ENCODE peak calls at places on chromosomes 1 and 21, in six cellular contexts. W is right lobe of liver, Y is ovary, U is foreskin keratinocyte, H is breast epithelium, S is uterus. C is an unnamed sample.

GRCh38 chr1:9858293-9859035 is 34.7 kb upstream of the CLSTN1 start:
- DNase-seq in W (no peak), S (no peak), U (no peak), Y (no peak), H (no peak), C (no peak)

GRCh38 chr1:25074326-25074725 is 144.2 kb upstream of the RUNX3 start:
- DNase-seq in W (peak; percentile 31), U (no peak), S (no peak), Y (no peak), H (no peak), C (peak; percentile 25)

GRCh38 chr21:45906196-45906805 is 75.3 kb upstream of the COL6A1 start:
- DNase-seq in U (no peak), H (no peak), W (peak; percentile 25), S (no peak), Y (no peak), C (peak; percentile 41)

GRCh38 chr1:30680429-30680828 is 43.0 kb downstream of the MATN1 start:
- DNase-seq in S (peak; percentile 9), U (no peak), Y (no peak), H (no peak), W (peak; percentile 29), C (peak; percentile 47)

GRCh38 chr1:206970406-206970805 is at the start of gene FCAMR:
- DNase-seq in W (peak; percentile 80), S (no peak), Y (no peak), U (no peak), H (no peak), C (no peak)

GRCh38 chr1:192936313-192937018 is 122.7 kb downstream of the UCHL5 start:
- DNase-seq in Y (no peak), H (no peak), W (no peak), U (no peak), S (no peak), C (no peak)

GRCh38 chr1:165144757-165145397 is 211.6 kb downstream of the LMX1A start:
- DNase-seq in W (no peak), Y (no peak), H (peak; percentile 37), S (peak; percentile 28), U (peak; percentile 46), C (no peak)

GRCh38 chr1:91884459-91885290 is 1.3 kb downstream of the TGFBR3 start:
- DNase-seq in Y (no peak), S (no peak), W (peak; percentile 67), H (no peak), U (peak; percentile 37), C (no peak)

GRCh38 chr21:26965567-26966359 is 1.1 kb downstream of the ADAMTS5 start:
- DNase-seq in W (peak; percentile 56), U (no peak), H (peak; percentile 20), S (peak; percentile 80), Y (peak; percentile 80), C (peak; percentile 87)

GRCh38 chr1:55070291-55070690 is 30.9 kb downstream of the PCSK9 start:
- DNase-seq in S (no peak), H (no peak), Y (no peak), U (no peak), W (no peak), C (no peak)

GRCh38 chr1:221741364-221741970 is 422 bp downstream of the DUSP10 start:
- DNase-seq in S (peak; percentile 39), Y (peak; percentile 48), U (no peak), H (peak; percentile 39), W (no peak), C (peak; percentile 72)

GRCh38 chr1:221742555-221743415 is 896 bp upstream of the DUSP10 start:
- DNase-seq in Y (peak; percentile 77), W (peak; percentile 98), S (peak; percentile 73), U (peak; percentile 71), H (peak; percentile 84), C (peak; percentile 96)

GRCh38 chr1:221740941-221741363 is 937 bp downstream of the DUSP10 start:
- DNase-seq in U (no peak), S (no peak), Y (peak; percentile 39), H (peak; percentile 23), W (no peak), C (no peak)

GRCh38 chr1:221743416-221744208 is 1.7 kb upstream of the DUSP10 start:
- DNase-seq in Y (no peak), S (no peak), W (no peak), U (no peak), H (peak; percentile 68), C (no peak)

DNA sequence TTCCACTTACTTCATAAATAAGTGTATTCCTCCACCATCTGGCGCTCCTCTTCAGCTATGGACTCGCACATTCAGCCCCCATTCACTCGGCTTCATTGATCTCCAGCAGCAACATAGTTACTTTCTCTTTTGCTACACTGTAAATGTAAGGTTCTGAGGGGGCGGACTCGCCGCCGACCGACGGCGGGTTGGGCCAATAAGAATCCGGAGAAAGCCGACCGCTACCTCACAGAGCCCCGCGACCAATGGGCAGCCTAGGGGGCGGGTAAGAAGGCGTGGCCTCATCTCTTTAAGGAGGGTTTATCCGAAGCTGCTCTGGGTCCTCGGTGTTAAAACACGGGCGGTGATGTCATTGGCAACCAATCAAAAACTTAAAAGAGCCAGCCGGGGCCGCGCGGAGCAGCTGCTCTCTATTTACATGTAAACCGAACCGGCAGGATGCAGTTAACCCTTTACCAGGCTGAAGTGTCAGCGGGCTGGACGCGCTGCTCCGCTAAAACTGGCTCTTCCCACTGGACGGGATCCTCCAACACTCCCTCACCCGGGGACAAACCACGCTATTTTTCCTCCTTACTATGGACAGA is at the start of gene DUSP10:
- DNase-seq in W (peak; percentile 99), H (peak; percentile 100), U (peak; percentile 99), S (peak; percentile 99), Y (peak; percentile 98), C (peak; percentile 99)
- H3K27ac ChIP-seq in W (peak within 1 kb of the TSS; percentile 99), H (peak within 1 kb of the TSS; percentile 100), U (peak within 1 kb of the TSS; percentile 96), S (peak within 1 kb of the TSS; percentile 99), Y (peak within 1 kb of the TSS; percentile 99), C (peak within 1 kb of the TSS; percentile 99)

DNA sequence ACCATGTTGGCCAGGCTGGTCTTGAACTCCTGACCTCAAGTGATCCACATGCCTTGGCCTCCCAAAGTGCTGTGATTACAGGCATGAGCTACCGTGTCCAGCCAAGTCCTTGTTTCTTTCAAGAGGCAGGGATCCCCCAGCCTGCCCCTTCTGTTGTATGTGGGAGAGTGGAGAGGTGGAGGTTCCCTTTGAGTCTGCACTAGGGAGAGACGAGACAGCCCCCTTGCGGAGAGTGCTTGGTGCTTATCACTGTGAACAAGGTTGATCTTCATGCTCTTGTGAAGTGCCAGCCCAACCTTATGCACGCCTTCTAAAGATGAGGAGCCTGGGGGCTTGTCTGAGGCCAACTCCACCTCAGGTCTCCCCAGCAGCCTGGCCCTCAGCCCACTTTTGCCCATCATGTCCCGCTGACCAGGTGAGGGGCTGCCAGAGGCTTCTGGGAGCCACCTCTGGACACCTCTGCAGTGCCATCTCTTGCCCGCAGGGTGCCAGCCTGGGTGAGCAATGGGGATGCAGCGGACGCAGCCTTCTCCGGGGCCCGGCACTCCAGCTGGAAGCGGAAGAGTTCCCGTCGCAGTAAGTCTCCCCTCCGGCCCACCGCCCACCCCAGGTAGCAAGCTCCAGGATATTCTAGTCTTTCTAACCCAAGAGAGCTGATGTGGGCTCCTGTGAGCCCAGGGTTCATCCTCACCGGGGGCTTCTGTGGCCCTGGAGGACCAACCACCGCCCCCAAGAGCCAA is 62.3 kb downstream of the ARHGEF10L start:
- DNase-seq in H (no peak), W (no peak), S (no peak), Y (no peak), U (no peak), C (no peak)
- H3K4me1 ChIP-seq in H (no peaks in the 10 kb centered on the region), W (peaks cover 10% of the 10 kb centered on the region), S (no peaks in the 10 kb centered on the region), Y (peaks cover 2% of the 10 kb centered on the region), U (no peaks in the 10 kb centered on the region), C (peaks cover 29% of the 10 kb centered on the region)

DNA sequence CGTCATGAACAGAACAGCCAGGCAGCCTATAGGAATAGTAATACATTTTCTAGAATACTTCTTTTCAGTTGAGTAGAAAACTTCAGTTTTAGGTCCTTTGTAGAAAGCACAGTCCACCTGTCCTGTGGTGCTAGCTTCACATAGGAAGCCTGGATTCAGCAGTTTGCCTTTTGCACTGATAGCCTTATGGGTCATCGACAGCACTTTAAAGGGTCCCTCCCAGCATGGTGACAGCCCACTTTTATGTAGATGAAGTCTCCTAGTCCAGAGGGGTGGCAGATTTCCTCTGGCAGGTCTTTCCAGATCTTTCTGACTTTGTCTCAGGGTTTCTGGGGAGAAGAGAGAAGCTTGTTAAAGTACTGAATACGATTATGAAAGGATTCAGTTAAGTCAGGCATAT is 161.4 kb upstream of the TNR start:
- DNase-seq in W (no peak), H (no peak), U (no peak), Y (no peak), S (no peak), C (no peak)
- H3K27ac ChIP-seq in W (no peak overlapping the region), H (no peak overlapping the region), U (no peak overlapping the region), Y (no peak overlapping the region), S (no peak overlapping the region), C (no peak overlapping the region)

GRCh38 chr1:227945891-227946623 is 1.7 kb downstream of the WNT9A start:
- DNase-seq in Y (peak; percentile 72), U (peak; percentile 78), W (peak; percentile 59), H (peak; percentile 55), S (peak; percentile 74), C (peak; percentile 94)

GRCh38 chr1:227944931-227945890 is 2.5 kb downstream of the WNT9A start:
- DNase-seq in S (no peak), U (no peak), Y (peak; percentile 25), H (no peak), W (peak; percentile 44), C (peak; percentile 64)

GRCh38 chr1:227947678-227948492 is at the start of gene WNT9A:
- DNase-seq in H (no peak), S (peak; percentile 43), W (peak; percentile 53), Y (peak; percentile 71), U (no peak), C (peak; percentile 84)

GRCh38 chr1:227947425-227947677 is 381 bp downstream of the WNT9A start:
- DNase-seq in Y (no peak), U (no peak), S (no peak), W (peak; percentile 53), H (no peak), C (no peak)

GRCh38 chr1:227946624-227947424 is 908 bp downstream of the WNT9A start:
- DNase-seq in H (peak; percentile 72), S (peak; percentile 72), U (peak; percentile 75), W (peak; percentile 72), Y (peak; percentile 84), C (peak; percentile 93)
- H3K4me1 ChIP-seq in H (peaks cover 11% of the 10 kb centered on the region), S (no peaks in the 10 kb centered on the region), U (no peaks in the 10 kb centered on the region), W (no peaks in the 10 kb centered on the region), Y (peaks cover 10% of the 10 kb centered on the region), C (peaks cover 6% of the 10 kb centered on the region)

GRCh38 chr1:234927968-234928635 is 200.5 kb downstream of the TOMM20 start:
- DNase-seq in U (peak; percentile 7), Y (no peak), S (no peak), H (no peak), W (no peak), C (no peak)

GRCh38 chr1:234926574-234927311 is 201.9 kb downstream of the TOMM20 start:
- DNase-seq in U (no peak), Y (no peak), S (no peak), W (no peak), H (no peak), C (no peak)

GRCh38 chr1:234926252-234926573 is 202.4 kb downstream of the TOMM20 start:
- DNase-seq in W (no peak), S (no peak), U (no peak), H (no peak), Y (no peak), C (no peak)

GRCh38 chr1:234928642-234929041 is 200.0 kb downstream of the TOMM20 start:
- DNase-seq in S (no peak), U (no peak), Y (no peak), W (no peak), H (no peak), C (no peak)

GRCh38 chr1:234927312-234927967 is 201.2 kb downstream of the TOMM20 start:
- DNase-seq in S (no peak), W (no peak), H (no peak), U (no peak), Y (no peak), C (no peak)
- H3K27ac ChIP-seq in S (peak overlapping the region; percentile 58), W (no peak overlapping the region), H (peak overlapping the region; percentile 64), U (no peak overlapping the region), Y (no peak overlapping the region), C (peak overlapping the region; percentile 72)